ENCODE peak calls at places on chromosomes 11 and 22, in ten cellular contexts. A is ovary; N is pancreas; F is right cardiac atrium; M is mesendoderm; Y is CD4-positive, alpha-beta memory T cell; O is suprapubic skin; U is colonic mucosa; K is heart right ventricle; Q is cardiac muscle cell. D is an unnamed sample.
A peak's percentile ranks its signal among the peaks of the same experiment; 100 is the strongest.

GRCh38 chr11:111565111-111565720 is 24.7 kb downstream of the LAYN start:
- DNase-seq in A (peak; percentile 60), N (peak; percentile 76), F (peak; percentile 68), M (peak; percentile 76), Y (peak; percentile 57), O (peak; percentile 73), U (peak; percentile 73), K (peak; percentile 79), Q (peak; percentile 84), D (no peak)

GRCh38 chr11:67354314-67355022 is 1.1 kb upstream of the POLD4 start:
- DNase-seq in A (peak; percentile 78), N (peak; percentile 81), F (peak; percentile 87), M (peak; percentile 82), Y (no peak), O (peak; percentile 81), U (peak; percentile 94), K (peak; percentile 79), Q (peak; percentile 93), D (no peak)

GRCh38 chr22:28983190-28983589 is 78.4 kb downstream of the C22orf31 start:
- DNase-seq in A (no peak), N (no peak), F (no peak), M (no peak), Y (no peak), O (no peak), U (no peak), K (no peak), Q (no peak), D (no peak)

GRCh38 chr22:48534395-48534958 is 1293.2 kb downstream of the BRD1 start:
- DNase-seq in A (no peak), N (peak; percentile 43), F (no peak), M (no peak), Y (peak; percentile 16), O (no peak), U (no peak), K (no peak), Q (no peak), D (no peak)

GRCh38 chr11:102794382-102794781 is 3.6 kb downstream of the MMP1 start:
- DNase-seq in A (no peak), N (no peak), F (no peak), M (peak; percentile 94), Y (no peak), O (no peak), U (no peak), K (no peak), Q (peak; percentile 30), D (no peak)

GRCh38 chr22:19001204-19001603 is 65.1 kb upstream of the PRODH start:
- DNase-seq in A (no peak), N (no peak), F (no peak), M (no peak), Y (no peak), O (no peak), U (no peak), K (no peak), Q (no peak), D (no peak)

GRCh38 chr11:128848815-128849455 is 18.2 kb downstream of the KCNJ1 start:
- DNase-seq in A (no peak), N (peak; percentile 49), F (peak; percentile 84), M (peak; percentile 86), Y (no peak), O (no peak), U (peak; percentile 52), K (peak; percentile 62), Q (peak; percentile 70), D (no peak)

GRCh38 chr11:36009469-36009868 is 65.6 kb downstream of the LDLRAD3 start:
- DNase-seq in A (no peak), N (no peak), F (no peak), M (no peak), Y (no peak), O (no peak), U (no peak), K (no peak), Q (peak; percentile 74), D (no peak)

GRCh38 chr11:83092488-83093384 is 21.0 kb upstream of the RAB30 start:
- DNase-seq in A (no peak), N (peak; percentile 78), F (no peak), M (no peak), Y (no peak), O (no peak), U (peak; percentile 76), K (no peak), Q (no peak), D (no peak)

GRCh38 chr11:96026310-96026709 is 102.4 kb upstream of the MTMR2 start:
- DNase-seq in A (no peak), N (no peak), F (no peak), M (no peak), Y (no peak), O (no peak), U (no peak), K (no peak), Q (no peak), D (no peak)

GRCh38 chr22:29954203-29954855 is 71.4 kb downstream of the MTMR3 start:
- DNase-seq in A (no peak), N (no peak), F (no peak), M (no peak), Y (no peak), O (no peak), U (no peak), K (no peak), Q (no peak), D (no peak)

GRCh38 chr22:19242699-19243098 is 48.8 kb downstream of the CLTCL1 start:
- DNase-seq in A (no peak), N (no peak), F (no peak), M (no peak), Y (no peak), O (no peak), U (no peak), K (no peak), Q (no peak), D (no peak)

GRCh38 chr22:31537019-31537535 is 40.7 kb downstream of the SFI1 start:
- DNase-seq in A (no peak), N (no peak), F (no peak), M (no peak), Y (no peak), O (no peak), U (no peak), K (no peak), Q (peak; percentile 2), D (no peak)

GRCh38 chr22:33919591-33920501 is at the start of gene LARGE1:
- DNase-seq in A (peak; percentile 31), N (peak; percentile 55), F (peak; percentile 76), M (peak; percentile 57), Y (no peak), O (peak; percentile 71), U (peak; percentile 47), K (peak; percentile 31), Q (peak; percentile 47), D (no peak)

GRCh38 chr22:40348025-40348658 is 1.8 kb downstream of the ADSL start:
- DNase-seq in A (no peak), N (peak; percentile 47), F (peak; percentile 61), M (peak; percentile 66), Y (peak; percentile 78), O (no peak), U (peak; percentile 71), K (peak; percentile 23), Q (peak; percentile 78), D (no peak)

GRCh38 chr22:36244522-36245391 is 5.4 kb upstream of the APOL2 start:
- DNase-seq in A (no peak), N (no peak), F (peak; percentile 74), M (no peak), Y (no peak), O (no peak), U (no peak), K (no peak), Q (peak; percentile 91), D (no peak)

GRCh38 chr11:34647532-34647931 is 26.6 kb downstream of the EHF start:
- DNase-seq in A (no peak), N (no peak), F (no peak), M (no peak), Y (no peak), O (no peak), U (no peak), K (no peak), Q (no peak), D (no peak)

DNA sequence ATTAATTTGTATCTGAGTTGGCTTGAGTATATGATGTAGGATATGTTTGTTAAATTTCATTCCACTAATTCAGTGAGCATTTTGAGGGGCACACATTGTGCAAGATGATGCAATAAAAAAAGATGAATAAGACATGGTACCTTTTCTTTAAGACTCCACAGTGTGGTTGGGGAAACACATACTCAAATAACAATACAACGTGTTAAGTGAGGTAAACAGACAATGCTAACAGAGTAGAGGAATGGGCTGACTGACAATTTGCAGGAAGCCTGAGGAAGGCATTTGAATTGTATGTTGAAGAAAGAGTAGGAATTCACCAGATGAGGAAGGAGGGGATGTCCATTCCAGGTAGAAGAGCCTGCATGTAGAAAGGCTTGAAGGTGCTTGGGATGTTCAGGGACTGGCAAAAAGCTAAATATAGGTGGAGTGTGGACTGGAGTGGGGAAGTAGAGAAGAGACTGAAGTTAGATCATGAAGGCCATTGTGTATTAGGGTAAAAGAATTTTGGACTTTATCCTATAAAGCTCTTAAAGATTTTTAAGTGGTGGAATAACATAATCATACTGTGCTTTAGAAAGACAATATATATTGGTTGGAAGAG is 6.8 kb downstream of the RNF169 start:
- DNase-seq in A (no peak), N (no peak), F (no peak), M (peak; percentile 82), Y (no peak), O (no peak), U (no peak), K (no peak), Q (no peak), D (no peak)
- H3K4me3 ChIP-seq in A (no peak overlapping the region), N (no peak overlapping the region), F (no peak overlapping the region), M (no peak overlapping the region), Y (no peak overlapping the region), O (no peak overlapping the region), U (no peak overlapping the region), K (no peak overlapping the region), Q (no peak overlapping the region), D (no peak overlapping the region)

GRCh38 chr11:122978303-122978620 is 3.4 kb downstream of the BSX start:
- DNase-seq in A (no peak), N (no peak), F (no peak), M (peak; percentile 12), Y (no peak), O (no peak), U (no peak), K (no peak), Q (no peak), D (no peak)
- H3K27me3 ChIP-seq in A (no peaks in the 10 kb centered on the region), N (no peaks in the 10 kb centered on the region), F (peaks cover 2% of the 10 kb centered on the region), M (peaks cover 80% of the 10 kb centered on the region), Y (peaks cover 63% of the 10 kb centered on the region), O (peaks cover 100% of the 10 kb centered on the region), U (peaks cover 77% of the 10 kb centered on the region), K (peaks cover 100% of the 10 kb centered on the region), Q (peaks cover 99% of the 10 kb centered on the region), D (peaks cover 41% of the 10 kb centered on the region)

GRCh38 chr11:65785329-65786007 is 1.4 kb upstream of the OVOL1 start:
- DNase-seq in A (no peak), N (no peak), F (no peak), M (no peak), Y (no peak), O (peak; percentile 46), U (no peak), K (no peak), Q (no peak), D (no peak)
- H3K4me3 ChIP-seq in A (no peak overlapping the region), N (no peak overlapping the region), F (no peak overlapping the region), M (no peak overlapping the region), Y (no peak overlapping the region), O (no peak overlapping the region), U (no peak overlapping the region), K (no peak overlapping the region), Q (no peak overlapping the region), D (peak overlapping the region; percentile 69)

GRCh38 chr11:18791175-18792065 is at the start of gene PTPN5:
- DNase-seq in A (no peak), N (no peak), F (no peak), M (peak; percentile 28), Y (no peak), O (no peak), U (no peak), K (no peak), Q (peak; percentile 13), D (no peak)
- H3K27me3 ChIP-seq in A (no peaks in the 10 kb centered on the region), N (no peaks in the 10 kb centered on the region), F (no peaks in the 10 kb centered on the region), M (peaks cover 14% of the 10 kb centered on the region), Y (peaks cover 19% of the 10 kb centered on the region), O (peaks cover 65% of the 10 kb centered on the region), U (peaks cover 21% of the 10 kb centered on the region), K (peaks cover 52% of the 10 kb centered on the region), Q (peaks cover 92% of the 10 kb centered on the region), D (peaks cover 89% of the 10 kb centered on the region)